ENCODE peak calls at places on chromosomes 6 and 20, in four cellular contexts. X is K562, Z is HepG2, Q is GM12878. M is an unnamed sample.

GRCh38 chr20:33999025-33999629 is 5.4 kb downstream of the RALY start:
- DNase-seq in Z (no peak), X (no peak), Q (no peak), M (no peak)

GRCh38 chr6:113376847-113377165 is 480.3 kb upstream of the MARCKS start:
- DNase-seq in Q (no peak), Z (no peak), X (no peak), M (no peak)

GRCh38 chr20:34083137-34083536 is 28.9 kb downstream of the EIF2S2 start:
- DNase-seq in Z (no peak), Q (no peak), X (peak; percentile 83), M (no peak)

GRCh38 chr6:154602708-154603107 is 92.2 kb upstream of the CNKSR3 start:
- DNase-seq in Z (no peak), X (no peak), Q (no peak), M (no peak)

GRCh38 chr20:62316331-62317166 is 13.8 kb downstream of the ADRM1 start:
- DNase-seq in Q (no peak), Z (no peak), X (no peak), M (no peak)

GRCh38 chr20:32626859-32627636 is 41.9 kb upstream of the NOL4L start:
- DNase-seq in X (no peak), Z (no peak), Q (no peak), M (no peak)

GRCh38 chr20:2742431-2742830 is 49.9 kb downstream of the EBF4 start:
- DNase-seq in Q (no peak), X (no peak), Z (no peak), M (no peak)

GRCh38 chr6:89254569-89254968 is 37.4 kb upstream of the GABRR1 start:
- DNase-seq in Q (no peak), Z (no peak), X (no peak), M (no peak)

GRCh38 chr6:158048589-158048988 is 66.9 kb downstream of the SYNJ2 start:
- DNase-seq in Q (no peak), Z (no peak), X (no peak), M (no peak)

GRCh38 chr20:7856756-7857155 is 83.5 kb downstream of the HAO1 start:
- DNase-seq in Z (no peak), X (no peak), Q (no peak), M (no peak)

GRCh38 chr6:158625881-158626305 is 18.6 kb downstream of the DYNLT1 start:
- DNase-seq in Q (no peak), Z (no peak), X (no peak), M (no peak)

GRCh38 chr6:95244749-95245148 is 332.6 kb upstream of the MANEA start:
- DNase-seq in Q (no peak), Z (no peak), X (no peak), M (no peak)

GRCh38 chr6:108673153-108673552 is 112.4 kb downstream of the FOXO3 start:
- DNase-seq in Z (no peak), Q (no peak), X (no peak), M (no peak)

GRCh38 chr6:149451361-149452061 is 33.3 kb downstream of the ZC3H12D start:
- DNase-seq in Q (no peak), X (no peak), Z (no peak), M (no peak)

GRCh38 chr6:90538651-90539050 is 48.2 kb downstream of the MAP3K7 start:
- DNase-seq in X (peak; percentile 23), Q (no peak), Z (no peak), M (no peak)

GRCh38 chr6:18034798-18035202 is 47.4 kb upstream of the KIF13A start:
- DNase-seq in X (peak; percentile 78), Q (no peak), Z (peak; percentile 85), M (no peak)

GRCh38 chr6:116287668-116288282 is 8.0 kb upstream of the TSPYL1 start:
- DNase-seq in X (peak; percentile 47), Z (peak; percentile 38), Q (no peak), M (peak; percentile 42)

GRCh38 chr6:154937306-154938244 is 57.5 kb upstream of the TIAM2 start:
- DNase-seq in X (no peak), Q (no peak), Z (no peak), M (no peak)

GRCh38 chr6:146962332-146962731 is 241.9 kb upstream of the STXBP5 start:
- DNase-seq in Z (no peak), X (no peak), Q (no peak), M (no peak)

GRCh38 chr20:57698867-57699275 is 10.9 kb downstream of the PMEPA1 start:
- DNase-seq in Z (no peak), Q (no peak), X (no peak), M (no peak)

GRCh38 chr6:124434416-124434815 is 527.8 kb upstream of the RNF217 start:
- DNase-seq in Q (no peak), Z (no peak), X (no peak), M (no peak)

GRCh38 chr20:50918403-50918802 is 12.8 kb downstream of the ADNP start:
- DNase-seq in Q (no peak), Z (no peak), X (no peak), M (no peak)

GRCh38 chr6:118708055-118708454 is 56.7 kb upstream of the CEP85L start:
- DNase-seq in Z (no peak), Q (no peak), X (peak; percentile 64), M (no peak)

GRCh38 chr6:168093071-168093505 is 14.1 kb upstream of the FRMD1 start:
- DNase-seq in Q (no peak), Z (peak; percentile 69), X (no peak), M (no peak)

DNA sequence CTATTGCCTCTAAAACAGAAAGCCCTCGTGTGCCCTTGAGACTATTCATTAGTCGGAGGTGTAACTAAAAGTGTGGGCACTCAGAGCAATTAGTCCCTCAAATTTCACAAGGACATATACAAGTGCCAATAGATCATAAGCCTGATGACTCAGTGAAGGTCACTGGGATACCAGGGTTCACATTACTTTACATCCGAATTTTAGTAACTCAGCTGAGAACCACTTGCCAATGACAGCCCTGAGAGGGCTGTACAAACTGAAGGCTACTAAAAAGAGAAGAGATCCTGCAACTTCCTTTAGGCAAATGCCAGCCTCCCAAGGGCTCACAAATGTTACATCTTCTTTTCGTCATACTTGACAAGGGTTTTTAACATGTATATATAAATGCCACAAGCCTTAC is 369.6 kb downstream of the TENT5A start:
- DNase-seq in X (no peak), Z (no peak), Q (no peak), M (no peak)
- TF ChIP-seq SP1 in X (no peak), Z (no peak), Q (no peak), M (no peak)

DNA sequence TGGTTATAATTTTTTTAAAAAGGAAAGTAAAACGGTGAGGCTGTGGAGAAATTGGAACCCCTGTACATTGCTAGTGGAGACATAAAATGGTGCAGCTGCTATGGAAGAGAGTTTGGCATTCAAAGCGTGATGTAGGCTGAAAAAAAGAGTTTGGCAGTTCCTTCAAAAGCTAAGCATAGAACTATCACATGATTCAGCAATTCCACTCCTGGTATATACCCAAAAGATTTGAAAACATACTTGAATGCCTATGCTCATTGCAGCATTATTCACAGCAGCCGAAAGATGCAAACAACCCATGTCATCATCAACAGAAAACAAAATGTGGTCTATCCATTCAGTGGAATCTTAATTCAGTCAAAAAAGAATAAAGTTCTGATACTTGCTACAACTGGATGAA is 4.5 kb upstream of the SGK2 start:
- DNase-seq in Q (no peak), Z (no peak), X (no peak), M (no peak)
- TF ChIP-seq TARDBP in Q (no peak), Z (no peak), X (no peak), M (no peak)

GRCh38 chr6:39330476-39330875 is 8.0 kb upstream of the KCNK16 start:
- DNase-seq in Q (no peak), Z (no peak), X (no peak), M (no peak)

GRCh38 chr6:39327516-39327915 is 5.0 kb upstream of the KCNK16 start:
- DNase-seq in Z (no peak), X (no peak), Q (no peak), M (no peak)

GRCh38 chr6:39333626-39334025 is 11.1 kb upstream of the KCNK16 start:
- DNase-seq in X (no peak), Q (no peak), Z (no peak), M (no peak)

GRCh38 chr6:39330057-39330456 is 7.6 kb upstream of the KCNK16 start:
- DNase-seq in Z (no peak), Q (peak; percentile 27), X (no peak), M (no peak)

GRCh38 chr6:39328066-39328465 is 5.6 kb upstream of the KCNK16 start:
- DNase-seq in Q (no peak), Z (no peak), X (no peak), M (no peak)
- TF ChIP-seq SP1 in Q (no peak), Z (no peak), X (no peak), M (no peak)

DNA sequence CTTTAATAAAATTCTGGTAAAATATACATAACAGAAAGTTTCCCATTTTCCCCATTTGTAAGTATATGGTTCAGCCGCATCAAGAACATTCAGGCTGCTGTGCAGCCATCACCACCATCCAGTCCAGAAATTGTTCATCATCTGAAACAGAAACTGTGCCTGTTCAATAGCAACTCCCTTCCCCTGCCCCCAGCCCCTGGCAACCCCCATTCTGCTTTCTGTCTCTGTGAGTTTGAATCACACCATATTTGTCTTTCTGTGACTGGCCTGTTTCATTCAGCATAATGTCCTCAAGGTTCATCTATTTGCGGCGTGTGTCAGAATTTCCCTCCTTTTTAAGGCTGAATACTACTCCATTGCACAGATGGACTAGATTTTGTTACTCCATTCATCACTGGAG is 19.1 kb downstream of the VSTM2L start:
- DNase-seq in Q (peak; percentile 85), Z (no peak), X (no peak), M (no peak)
- TF ChIP-seq TARDBP in Q (no peak), Z (no peak), X (no peak), M (no peak)